ENCODE peak calls at places on chromosomes 6 and 20, in four cellular contexts. One of them, this sample, is unnamed.

GRCh38 chr20:39081255-39081654 is 119.1 kb downstream of the DHX35 start:
- DNase-seq in upper lobe of right lung: peak; percentile 73
- DNase-seq in psoas muscle: peak; percentile 80
- DNase-seq in astrocyte: peak; percentile 31
- DNase-seq in this sample: peak; percentile 23

GRCh38 chr20:29301624-29302259 is 1955.7 kb upstream of the DEFB115 start:
- DNase-seq in psoas muscle: peak; percentile 47
- DNase-seq in upper lobe of right lung: peak; percentile 62
- DNase-seq in astrocyte: no peak
- DNase-seq in this sample: no peak

GRCh38 chr20:41734506-41734945 is 116.3 kb upstream of the CHD6 start:
- DNase-seq in upper lobe of right lung: no peak
- DNase-seq in astrocyte: peak; percentile 1
- DNase-seq in psoas muscle: no peak
- DNase-seq in this sample: no peak

GRCh38 chr20:10308652-10309051 is 90.0 kb downstream of the SNAP25 start:
- DNase-seq in upper lobe of right lung: no peak
- DNase-seq in astrocyte: no peak
- DNase-seq in psoas muscle: no peak
- DNase-seq in this sample: no peak

GRCh38 chr6:134240664-134241431 is 77.1 kb downstream of the SGK1 start:
- DNase-seq in astrocyte: no peak
- DNase-seq in upper lobe of right lung: peak; percentile 82
- DNase-seq in psoas muscle: peak; percentile 77
- DNase-seq in this sample: no peak

GRCh38 chr6:72386324-72386723 is 235.5 kb upstream of the KCNQ5 start:
- DNase-seq in astrocyte: peak; percentile 30
- DNase-seq in psoas muscle: no peak
- DNase-seq in upper lobe of right lung: no peak
- DNase-seq in this sample: no peak

GRCh38 chr6:6925391-6926164 is 182.2 kb upstream of the RREB1 start:
- DNase-seq in upper lobe of right lung: no peak
- DNase-seq in astrocyte: peak; percentile 23
- DNase-seq in psoas muscle: peak; percentile 90
- DNase-seq in this sample: no peak

GRCh38 chr6:43020847-43021246 is 576 bp upstream of the RRP36 start:
- DNase-seq in astrocyte: no peak
- DNase-seq in psoas muscle: peak; percentile 56
- DNase-seq in upper lobe of right lung: no peak
- DNase-seq in this sample: no peak

GRCh38 chr6:165663736-165664552 is 903 bp upstream of the PDE10A start:
- DNase-seq in upper lobe of right lung: no peak
- DNase-seq in psoas muscle: no peak
- DNase-seq in astrocyte: peak; percentile 16
- DNase-seq in this sample: no peak

GRCh38 chr20:44461142-44461802 is 14.4 kb upstream of the TTPAL start:
- DNase-seq in upper lobe of right lung: no peak
- DNase-seq in astrocyte: no peak
- DNase-seq in psoas muscle: no peak
- DNase-seq in this sample: no peak

GRCh38 chr6:110216140-110216539 is 35.9 kb downstream of the CDC40 start:
- DNase-seq in astrocyte: no peak
- DNase-seq in psoas muscle: no peak
- DNase-seq in upper lobe of right lung: no peak
- DNase-seq in this sample: no peak

GRCh38 chr20:6017880-6018279 is 36.0 kb downstream of the LRRN4 start:
- DNase-seq in upper lobe of right lung: no peak
- DNase-seq in astrocyte: no peak
- DNase-seq in psoas muscle: no peak
- DNase-seq in this sample: no peak

GRCh38 chr6:142675517-142675916 is 269.5 kb downstream of the HIVEP2 start:
- DNase-seq in upper lobe of right lung: no peak
- DNase-seq in astrocyte: no peak
- DNase-seq in psoas muscle: no peak
- DNase-seq in this sample: no peak

GRCh38 chr20:31861346-31862156 is 8.8 kb downstream of the DUSP15 start:
- DNase-seq in upper lobe of right lung: peak; percentile 85
- DNase-seq in astrocyte: no peak
- DNase-seq in psoas muscle: peak; percentile 76
- DNase-seq in this sample: no peak

GRCh38 chr6:1636971-1637871 is 27.5 kb downstream of the FOXC1 start:
- DNase-seq in astrocyte: peak; percentile 36
- DNase-seq in psoas muscle: no peak
- DNase-seq in upper lobe of right lung: no peak
- DNase-seq in this sample: peak; percentile 68

GRCh38 chr6:89602136-89602535 is 36.4 kb downstream of the LYRM2 start:
- DNase-seq in psoas muscle: no peak
- DNase-seq in upper lobe of right lung: no peak
- DNase-seq in astrocyte: no peak
- DNase-seq in this sample: no peak

GRCh38 chr20:63060057-63060991 is 53.6 kb upstream of the BHLHE23 start:
- DNase-seq in upper lobe of right lung: peak; percentile 56
- DNase-seq in psoas muscle: peak; percentile 27
- DNase-seq in astrocyte: peak; percentile 45
- DNase-seq in this sample: no peak

GRCh38 chr6:82227770-82228169 is 19.8 kb downstream of the IBTK start:
- DNase-seq in upper lobe of right lung: no peak
- DNase-seq in astrocyte: no peak
- DNase-seq in psoas muscle: no peak
- DNase-seq in this sample: no peak

GRCh38 chr6:2738373-2738979 is 12.2 kb downstream of the MYLK4 start:
- DNase-seq in psoas muscle: no peak
- DNase-seq in astrocyte: peak; percentile 35
- DNase-seq in upper lobe of right lung: no peak
- DNase-seq in this sample: no peak

GRCh38 chr6:156916108-156916801 is 139.1 kb downstream of the ARID1B start:
- DNase-seq in upper lobe of right lung: no peak
- DNase-seq in psoas muscle: no peak
- DNase-seq in astrocyte: no peak
- DNase-seq in this sample: no peak

GRCh38 chr6:154404791-154405400 is 48.3 kb upstream of the IPCEF1 start:
- DNase-seq in astrocyte: peak; percentile 71
- DNase-seq in upper lobe of right lung: no peak
- DNase-seq in psoas muscle: no peak
- DNase-seq in this sample: no peak

GRCh38 chr20:3174442-3175263 is 1.3 kb upstream of the LZTS3 start:
- DNase-seq in upper lobe of right lung: no peak
- DNase-seq in psoas muscle: no peak
- DNase-seq in astrocyte: no peak
- DNase-seq in this sample: no peak

GRCh38 chr6:17394192-17394611 is 807 bp downstream of the CAP2 start:
- DNase-seq in psoas muscle: peak; percentile 79
- DNase-seq in upper lobe of right lung: peak; percentile 67
- DNase-seq in astrocyte: peak; percentile 80
- DNase-seq in this sample: no peak

GRCh38 chr6:88760091-88760490 is 203.3 kb downstream of the RNGTT start:
- DNase-seq in upper lobe of right lung: no peak
- DNase-seq in psoas muscle: no peak
- DNase-seq in astrocyte: no peak
- DNase-seq in this sample: no peak

GRCh38 chr6:113178349-113178748 is 678.8 kb upstream of the MARCKS start:
- DNase-seq in psoas muscle: no peak
- DNase-seq in upper lobe of right lung: no peak
- DNase-seq in astrocyte: peak; percentile 51
- DNase-seq in this sample: no peak

GRCh38 chr6:22133352-22133751 is 163.5 kb downstream of the PRL start:
- DNase-seq in psoas muscle: peak; percentile 63
- DNase-seq in upper lobe of right lung: no peak
- DNase-seq in astrocyte: peak; percentile 29
- DNase-seq in this sample: no peak

GRCh38 chr6:154229796-154230195 is 126.8 kb downstream of the IPCEF1 start:
- DNase-seq in astrocyte: no peak
- DNase-seq in psoas muscle: no peak
- DNase-seq in upper lobe of right lung: no peak
- DNase-seq in this sample: no peak

GRCh38 chr6:16999486-17000436 is 102.1 kb upstream of the STMND1 start:
- DNase-seq in psoas muscle: no peak
- DNase-seq in upper lobe of right lung: no peak
- DNase-seq in astrocyte: peak; percentile 84
- DNase-seq in this sample: no peak

GRCh38 chr20:25007491-25008305 is 15.1 kb upstream of the APMAP start:
- DNase-seq in astrocyte: no peak
- DNase-seq in upper lobe of right lung: peak; percentile 37
- DNase-seq in psoas muscle: peak; percentile 39
- DNase-seq in this sample: no peak

GRCh38 chr6:106924699-106925523 is 49.6 kb downstream of the CD24 start:
- DNase-seq in psoas muscle: no peak
- DNase-seq in upper lobe of right lung: no peak
- DNase-seq in astrocyte: no peak
- DNase-seq in this sample: no peak

GRCh38 chr20:55693646-55694045 is 311.7 kb downstream of the CBLN4 start:
- DNase-seq in upper lobe of right lung: no peak
- DNase-seq in psoas muscle: no peak
- DNase-seq in astrocyte: no peak
- DNase-seq in this sample: no peak

GRCh38 chr20:64001607-64002011 is 20.7 kb downstream of the PRPF6 start:
- DNase-seq in psoas muscle: no peak
- DNase-seq in astrocyte: peak; percentile 44
- DNase-seq in upper lobe of right lung: no peak
- DNase-seq in this sample: no peak

GRCh38 chr20:64065973-64066341 is 3.0 kb downstream of the TCEA2 start:
- DNase-seq in astrocyte: peak; percentile 77
- DNase-seq in psoas muscle: no peak
- DNase-seq in upper lobe of right lung: no peak
- DNase-seq in this sample: peak; percentile 74

GRCh38 chr6:54598787-54599309 is 247.7 kb upstream of the FAM83B start:
- DNase-seq in astrocyte: no peak
- DNase-seq in upper lobe of right lung: no peak
- DNase-seq in psoas muscle: no peak
- DNase-seq in this sample: no peak

GRCh38 chr6:106108129-106108528 is 22.0 kb downstream of the PRDM1 start:
- DNase-seq in psoas muscle: no peak
- DNase-seq in astrocyte: no peak
- DNase-seq in upper lobe of right lung: no peak
- DNase-seq in this sample: no peak

GRCh38 chr6:43722920-43723565 is 35.5 kb upstream of the MRPS18A start:
- DNase-seq in astrocyte: no peak
- DNase-seq in upper lobe of right lung: no peak
- DNase-seq in psoas muscle: no peak
- DNase-seq in this sample: no peak

GRCh38 chr6:5102266-5102970 is 17.3 kb downstream of the PPP1R3G start:
- DNase-seq in astrocyte: no peak
- DNase-seq in psoas muscle: no peak
- DNase-seq in upper lobe of right lung: no peak
- DNase-seq in this sample: no peak

GRCh38 chr6:26339612-26340011 is 25.4 kb upstream of the BTN3A2 start:
- DNase-seq in upper lobe of right lung: no peak
- DNase-seq in psoas muscle: no peak
- DNase-seq in astrocyte: no peak
- DNase-seq in this sample: no peak

GRCh38 chr6:26344658-26345057 is 20.3 kb upstream of the BTN3A2 start:
- DNase-seq in psoas muscle: no peak
- DNase-seq in astrocyte: no peak
- DNase-seq in upper lobe of right lung: no peak
- DNase-seq in this sample: no peak

GRCh38 chr6:26345832-26346231 is 19.2 kb upstream of the BTN3A2 start:
- DNase-seq in astrocyte: no peak
- DNase-seq in upper lobe of right lung: no peak
- DNase-seq in psoas muscle: no peak
- DNase-seq in this sample: no peak

GRCh38 chr6:26340066-26340465 is 24.9 kb upstream of the BTN3A2 start:
- DNase-seq in psoas muscle: no peak
- DNase-seq in astrocyte: no peak
- DNase-seq in upper lobe of right lung: no peak
- DNase-seq in this sample: no peak

DNA sequence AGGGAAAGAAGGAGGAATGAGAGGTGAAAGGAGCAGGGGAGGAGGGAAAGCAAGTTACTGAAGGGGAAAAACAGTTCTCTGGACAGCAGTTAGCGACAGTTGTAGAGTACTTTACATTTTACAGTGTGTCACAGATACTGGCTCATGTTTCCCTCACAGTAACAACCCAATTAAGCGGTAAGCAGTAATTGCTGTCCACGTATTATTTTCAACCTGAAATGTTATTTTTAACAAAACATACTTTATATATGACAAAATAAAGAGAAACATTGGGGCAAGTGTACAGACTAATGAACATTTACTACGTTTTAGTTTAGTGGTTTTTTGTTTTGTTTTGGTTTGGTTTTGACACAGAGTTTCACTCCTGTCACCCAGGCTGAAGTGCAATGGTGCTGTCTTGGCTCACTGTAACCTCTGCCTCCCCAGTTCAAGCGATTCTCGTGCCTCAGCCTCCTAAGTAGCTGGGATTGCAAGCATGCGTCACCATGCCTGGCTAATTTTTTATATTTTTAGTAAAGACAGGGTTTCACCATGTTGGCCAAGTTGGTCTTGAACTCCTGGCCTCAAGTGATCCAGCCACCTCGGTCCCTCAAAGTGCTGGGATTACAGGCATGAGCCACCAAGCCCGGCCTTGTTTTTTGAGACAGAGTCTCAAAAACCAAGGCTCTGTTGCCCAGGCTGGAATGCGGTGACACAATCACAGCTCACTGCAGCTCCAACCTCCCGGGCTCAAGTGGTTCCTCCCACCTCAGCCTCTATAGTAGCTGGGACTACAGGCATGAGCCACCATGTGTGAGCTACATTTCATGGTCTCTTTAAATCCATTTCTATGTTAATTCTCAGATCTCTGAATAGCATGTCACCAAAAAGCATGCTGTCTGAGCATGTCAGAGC is 22.6 kb upstream of the BTN3A2 start:
- DNase-seq in psoas muscle: no peak
- DNase-seq in astrocyte: peak; percentile 30
- DNase-seq in upper lobe of right lung: no peak
- DNase-seq in this sample: no peak
- TF ChIP-seq CTCF in psoas muscle: no peak
- TF ChIP-seq CTCF in astrocyte: no peak
- TF ChIP-seq CTCF in upper lobe of right lung: no peak
- TF ChIP-seq CTCF in this sample: no peak

DNA sequence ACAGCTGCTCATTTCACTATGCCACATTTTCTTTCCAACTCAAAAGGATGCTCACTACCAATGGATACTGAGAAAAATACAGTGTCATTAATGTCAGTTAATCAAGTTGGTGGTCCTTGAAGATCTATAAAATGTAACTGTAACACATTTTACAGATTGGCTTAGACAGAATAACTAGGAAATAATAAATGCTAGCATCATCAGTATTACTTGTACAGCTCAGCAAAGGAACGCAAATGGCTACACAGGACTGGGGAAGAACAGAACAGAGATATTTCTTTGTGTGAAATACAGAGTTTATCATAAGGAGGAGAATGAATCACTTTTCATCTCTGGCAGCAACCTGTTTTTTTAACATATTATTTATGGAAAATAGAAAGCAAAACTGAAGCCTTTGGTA is 8.2 kb upstream of the QKI start:
- DNase-seq in psoas muscle: no peak
- DNase-seq in upper lobe of right lung: no peak
- DNase-seq in astrocyte: no peak
- DNase-seq in this sample: no peak
- H3K4me3 ChIP-seq in psoas muscle: peak overlapping the region; percentile 69
- H3K4me3 ChIP-seq in upper lobe of right lung: peak overlapping the region; percentile 42
- H3K4me3 ChIP-seq in astrocyte: peak overlapping the region; percentile 48
- H3K4me3 ChIP-seq in this sample: no peak overlapping the region

GRCh38 chr6:159074120-159074684 is 29.4 kb upstream of the TAGAP start:
- DNase-seq in psoas muscle: no peak
- DNase-seq in upper lobe of right lung: no peak
- DNase-seq in astrocyte: peak; percentile 11
- DNase-seq in this sample: peak; percentile 23
- H3K36me3 ChIP-seq in psoas muscle: no peaks in the 10 kb centered on the region
- H3K36me3 ChIP-seq in upper lobe of right lung: no peaks in the 10 kb centered on the region
- H3K36me3 ChIP-seq in astrocyte: no peaks in the 10 kb centered on the region
- H3K36me3 ChIP-seq in this sample: no peaks in the 10 kb centered on the region

GRCh38 chr20:36034875-36035274 is 66.5 kb downstream of the CNBD2 start:
- DNase-seq in astrocyte: no peak
- DNase-seq in psoas muscle: no peak
- DNase-seq in upper lobe of right lung: no peak
- DNase-seq in this sample: no peak
- TF ChIP-seq CTCF in astrocyte: no peak
- TF ChIP-seq CTCF in psoas muscle: no peak
- TF ChIP-seq CTCF in upper lobe of right lung: no peak
- TF ChIP-seq CTCF in this sample: no peak